ENCODE peak calls at places on chromosomes 7 and 10, in five cellular contexts. D, Y, H, R and O are unnamed samples.

GRCh38 chr7:34327681-34328080 is 330.3 kb upstream of the NPSR1 start:
- DNase-seq in D (no peak), Y (no peak), H (no peak), R (no peak), O (no peak)

GRCh38 chr10:44460499-44460898 is 75.6 kb upstream of the CXCL12 start:
- DNase-seq in D (no peak), Y (no peak), H (no peak), R (no peak), O (no peak)

GRCh38 chr10:24680647-24681475 is 42.8 kb downstream of the ARHGAP21 start:
- DNase-seq in D (no peak), Y (no peak), H (no peak), R (no peak), O (no peak)

GRCh38 chr7:28619256-28619655 is 206.9 kb downstream of the CREB5 start:
- DNase-seq in D (no peak), Y (no peak), H (no peak), R (no peak), O (no peak)

GRCh38 chr10:49502358-49502757 is 36.6 kb downstream of the ERCC6 start:
- DNase-seq in D (no peak), Y (no peak), H (no peak), R (no peak), O (no peak)

GRCh38 chr10:62650411-62650810 is 154.1 kb upstream of the ADO start:
- DNase-seq in D (no peak), Y (no peak), H (no peak), R (no peak), O (no peak)

GRCh38 chr10:81870472-81870871 is 4.5 kb upstream of the NRG3 start:
- DNase-seq in D (no peak), Y (no peak), H (no peak), R (no peak), O (no peak)

GRCh38 chr10:86512137-86512536 is 9.5 kb downstream of the WAPL start:
- DNase-seq in D (no peak), Y (no peak), H (no peak), R (no peak), O (no peak)

GRCh38 chr10:70169661-70170364 is 501 bp downstream of the SAR1A start:
- DNase-seq in D (no peak), Y (no peak), H (no peak), R (no peak), O (no peak)

GRCh38 chr10:5292196-5292735 is 72.5 kb upstream of the UCN3 start:
- DNase-seq in D (peak; percentile 89), Y (no peak), H (no peak), R (no peak), O (peak; percentile 25)

GRCh38 chr7:91945476-91945875 is 4.8 kb downstream of the AKAP9 start:
- DNase-seq in D (no peak), Y (no peak), H (no peak), R (no peak), O (no peak)

GRCh38 chr7:122989041-122989440 is 6.5 kb downstream of the TAS2R16 start:
- DNase-seq in D (no peak), Y (no peak), H (no peak), R (no peak), O (no peak)

GRCh38 chr7:85829817-85830432 is 643.1 kb upstream of the SEMA3D start:
- DNase-seq in D (no peak), Y (no peak), H (no peak), R (no peak), O (no peak)

GRCh38 chr10:103493362-103493871 is at the start of gene NEURL1:
- DNase-seq in D (peak; percentile 30), Y (no peak), H (no peak), R (no peak), O (no peak)

GRCh38 chr10:90319188-90319914 is 538.5 kb downstream of the HTR7 start:
- DNase-seq in D (peak; percentile 2), Y (peak; percentile 6), H (no peak), R (no peak), O (no peak)

GRCh38 chr10:108782411-108782810 is 1140.9 kb downstream of the XPNPEP1 start:
- DNase-seq in D (no peak), Y (no peak), H (no peak), R (no peak), O (no peak)

GRCh38 chr10:4134701-4135100 is 349.7 kb upstream of the KLF6 start:
- DNase-seq in D (no peak), Y (no peak), H (no peak), R (no peak), O (no peak)

GRCh38 chr7:65251851-65252620 is 121.6 kb upstream of the ZNF92 start:
- DNase-seq in D (peak; percentile 51), Y (no peak), H (no peak), R (peak; percentile 40), O (peak; percentile 53)

GRCh38 chr7:91310829-91311460 is 46.7 kb downstream of the FZD1 start:
- DNase-seq in D (no peak), Y (no peak), H (no peak), R (no peak), O (peak; percentile 29)

GRCh38 chr7:151579642-151580041 is 59.9 kb upstream of the RHEB start:
- DNase-seq in D (no peak), Y (no peak), H (no peak), R (no peak), O (no peak)

GRCh38 chr7:2955177-2955768 is 88.4 kb downstream of the CARD11 start:
- DNase-seq in D (no peak), Y (no peak), H (no peak), R (no peak), O (no peak)